ENCODE peak calls at places on chromosome 21, in ten cellular contexts. T is activated CD4-positive, alpha-beta T cell treated with anti-CD3 and anti-CD28 coated beads, Interleukin-2, amount 10 ng/mL, durations not matched to agents 7 days and 5 days; D is tibial nerve; O is NT2/D1; P is progenitor cell of endocrine pancreas; N is NCI-H1105 treated with DMSO at 0.1 percent for 48 hours; W is C1 segment of cervical spinal cord; R is HTR-8/SVneo; X is astrocyte of the spinal cord; U is left ventricle myocardium inferior. I is an unnamed sample.

GRCh38 chr21:21084179-21084578 is 86.0 kb downstream of the NCAM2 start:
- DNase-seq in T (no peak), D (no peak), O (no peak), P (no peak), N (no peak), W (no peak), R (no peak), X (peak; percentile 18), U (no peak), I (no peak)

GRCh38 chr21:34844033-34844923 is 175.5 kb downstream of the CLIC6 start:
- DNase-seq in T (no peak), D (peak; percentile 64), O (no peak), P (no peak), N (no peak), W (no peak), R (no peak), X (peak; percentile 49), U (peak; percentile 48), I (no peak)

GRCh38 chr21:40186036-40186435 is 318.8 kb downstream of the PCP4 start:
- DNase-seq in T (no peak), D (no peak), O (no peak), P (no peak), N (no peak), W (no peak), R (no peak), X (peak; percentile 40), U (no peak), I (no peak)

GRCh38 chr21:33197546-33197945 is 32.2 kb upstream of the IFNAR2 start:
- DNase-seq in T (no peak), D (no peak), O (no peak), P (no peak), N (no peak), W (no peak), R (no peak), X (no peak), U (peak; percentile 25), I (no peak)

GRCh38 chr21:42466700-42467612 is 29.1 kb downstream of the RSPH1 start:
- DNase-seq in T (peak; percentile 45), D (no peak), O (no peak), P (no peak), N (no peak), W (no peak), R (peak; percentile 29), X (peak; percentile 34), U (no peak), I (no peak)

GRCh38 chr21:37030864-37031263 is 24.4 kb downstream of the RIPPLY3 start:
- DNase-seq in T (no peak), D (no peak), O (no peak), P (no peak), N (no peak), W (no peak), R (no peak), X (no peak), U (no peak), I (no peak)

GRCh38 chr21:44449473-44450363 is 5.6 kb upstream of the LRRC3 start:
- DNase-seq in T (no peak), D (no peak), O (no peak), P (no peak), N (no peak), W (no peak), R (no peak), X (no peak), U (no peak), I (no peak)

GRCh38 chr21:25938673-25939395 is 204.1 kb downstream of the GABPA start:
- DNase-seq in T (no peak), D (no peak), O (no peak), P (no peak), N (peak; percentile 17), W (no peak), R (no peak), X (no peak), U (no peak), I (no peak)

GRCh38 chr21:33886316-33886715 is 29.3 kb downstream of the ATP5PO start:
- DNase-seq in T (no peak), D (no peak), O (no peak), P (no peak), N (no peak), W (no peak), R (no peak), X (no peak), U (no peak), I (no peak)

GRCh38 chr21:26125433-26126167 is 45.0 kb downstream of the APP start:
- DNase-seq in T (no peak), D (no peak), O (no peak), P (no peak), N (no peak), W (no peak), R (no peak), X (no peak), U (no peak), I (no peak)

GRCh38 chr21:28971171-28971570 is 21.5 kb downstream of the LTN1 start:
- DNase-seq in T (no peak), D (no peak), O (peak; percentile 48), P (no peak), N (no peak), W (no peak), R (no peak), X (no peak), U (no peak), I (no peak)

GRCh38 chr21:42520628-42521253 is 7.1 kb downstream of the SLC37A1 start:
- DNase-seq in T (no peak), D (no peak), O (no peak), P (no peak), N (no peak), W (no peak), R (no peak), X (no peak), U (no peak), I (no peak)

GRCh38 chr21:40840441-40840840 is 6.5 kb downstream of the DSCAM start:
- DNase-seq in T (no peak), D (no peak), O (no peak), P (no peak), N (no peak), W (no peak), R (no peak), X (no peak), U (no peak), I (no peak)

GRCh38 chr21:28754127-28754611 is 238.5 kb downstream of the LTN1 start:
- DNase-seq in T (no peak), D (no peak), O (no peak), P (no peak), N (no peak), W (no peak), R (no peak), X (peak; percentile 67), U (peak; percentile 46), I (peak; percentile 22)

GRCh38 chr21:28641731-28642130 is 350.9 kb downstream of the LTN1 start:
- DNase-seq in T (no peak), D (no peak), O (no peak), P (no peak), N (no peak), W (no peak), R (no peak), X (no peak), U (no peak), I (no peak)

GRCh38 chr21:25911730-25912401 is 177.1 kb downstream of the GABPA start:
- DNase-seq in T (no peak), D (no peak), O (no peak), P (no peak), N (no peak), W (peak; percentile 47), R (no peak), X (no peak), U (peak; percentile 24), I (no peak)

GRCh38 chr21:34814529-34814951 is 145.7 kb downstream of the CLIC6 start:
- DNase-seq in T (no peak), D (no peak), O (no peak), P (no peak), N (no peak), W (no peak), R (no peak), X (no peak), U (no peak), I (no peak)

GRCh38 chr21:45150630-45151265 is 76.4 kb downstream of the ADARB1 start:
- DNase-seq in T (peak; percentile 4), D (no peak), O (no peak), P (no peak), N (no peak), W (no peak), R (no peak), X (no peak), U (no peak), I (no peak)

GRCh38 chr21:44555200-44555875 is 3.3 kb downstream of the KRTAP10-3 start:
- DNase-seq in T (no peak), D (no peak), O (no peak), P (peak; percentile 7), N (no peak), W (no peak), R (no peak), X (no peak), U (no peak), I (no peak)

GRCh38 chr21:38798481-38798882 is 7.2 kb upstream of the ETS2 start:
- DNase-seq in T (no peak), D (no peak), O (no peak), P (no peak), N (peak; percentile 35), W (no peak), R (peak; percentile 69), X (peak; percentile 70), U (no peak), I (no peak)

GRCh38 chr21:15054089-15054488 is 10.7 kb downstream of the NRIP1 start:
- DNase-seq in T (no peak), D (no peak), O (no peak), P (no peak), N (no peak), W (no peak), R (no peak), X (no peak), U (no peak), I (no peak)

GRCh38 chr21:27225142-27225541 is 258.3 kb upstream of the ADAMTS5 start:
- DNase-seq in T (no peak), D (no peak), O (no peak), P (no peak), N (no peak), W (no peak), R (no peak), X (peak; percentile 23), U (no peak), I (no peak)

GRCh38 chr21:45948576-45949141 is 32.9 kb upstream of the COL6A1 start:
- DNase-seq in T (no peak), D (no peak), O (no peak), P (no peak), N (no peak), W (no peak), R (no peak), X (no peak), U (no peak), I (no peak)

GRCh38 chr21:41727784-41728763 is 38.8 kb downstream of the RIPK4 start:
- DNase-seq in T (no peak), D (no peak), O (no peak), P (no peak), N (no peak), W (no peak), R (no peak), X (no peak), U (no peak), I (no peak)

GRCh38 chr21:15063081-15063820 is 1.5 kb downstream of the NRIP1 start:
- DNase-seq in T (peak; percentile 34), D (no peak), O (no peak), P (no peak), N (peak; percentile 60), W (peak; percentile 9), R (no peak), X (peak; percentile 43), U (no peak), I (no peak)

GRCh38 chr21:39033878-39034589 is 149.2 kb downstream of the PSMG1 start:
- DNase-seq in T (no peak), D (no peak), O (no peak), P (no peak), N (no peak), W (no peak), R (no peak), X (peak; percentile 36), U (no peak), I (no peak)

GRCh38 chr21:39647476-39647875 is 34.7 kb downstream of the B3GALT5 start:
- DNase-seq in T (no peak), D (no peak), O (peak; percentile 46), P (no peak), N (no peak), W (no peak), R (no peak), X (peak; percentile 78), U (no peak), I (no peak)

GRCh38 chr21:19609611-19610010 is 1206.0 kb upstream of the TMPRSS15 start:
- DNase-seq in T (no peak), D (no peak), O (no peak), P (no peak), N (no peak), W (no peak), R (no peak), X (no peak), U (no peak), I (no peak)

I was measured in pulmonary artery endothelial cell.